ENCODE peak calls at places on chromosomes 12 and 14, in four cellular contexts. B is cardiac muscle cell, L is HFF-Myc, J is uterus. G is an unnamed sample.

GRCh38 chr14:101475468-101476257 is 85.6 kb upstream of the DIO3 start:
- DNase-seq in B (peak), L (peak), J (peak), G (no peak)

GRCh38 chr12:116040412-116040811 is 237.1 kb downstream of the MED13L start:
- DNase-seq in B (peak), L (no peak), J (no peak), G (no peak)

GRCh38 chr12:100403446-100403845 is 46.6 kb downstream of the SLC17A8 start:
- DNase-seq in B (peak), L (no peak), J (no peak), G (no peak)

GRCh38 chr14:33567736-33568124 is 383.1 kb downstream of the EGLN3 start:
- DNase-seq in B (peak), L (no peak), J (no peak), G (no peak)

GRCh38 chr12:65670775-65671174 is 153.5 kb upstream of the HMGA2 start:
- DNase-seq in B (no peak), L (no peak), J (no peak), G (no peak)

GRCh38 chr12:47775100-47775911 is 2.3 kb downstream of the SLC48A1 start:
- DNase-seq in B (peak), L (no peak), J (no peak), G (no peak)

GRCh38 chr12:89267404-89267803 is 84.9 kb downstream of the DUSP6 start:
- DNase-seq in B (no peak), L (no peak), J (no peak), G (no peak)

GRCh38 chr12:42865282-42865681 is 275.7 kb upstream of the PRICKLE1 start:
- DNase-seq in B (no peak), L (no peak), J (no peak), G (no peak)

GRCh38 chr12:126727656-126728055 is 1539.3 kb upstream of the TMEM132C start:
- DNase-seq in B (no peak), L (no peak), J (no peak), G (no peak)

GRCh38 chr12:48390026-48390425 is 39.3 kb upstream of the ZNF641 start:
- DNase-seq in B (peak), L (no peak), J (no peak), G (no peak)

GRCh38 chr12:57844725-57845477 is 1.6 kb downstream of the CTDSP2 start:
- DNase-seq in B (peak), L (no peak), J (peak), G (peak)

GRCh38 chr12:14394317-14395058 is 29.0 kb downstream of the ATF7IP start:
- DNase-seq in B (peak), L (peak), J (no peak), G (peak)

GRCh38 chr12:3253682-3254275 is 176.6 kb downstream of the TSPAN9 start:
- DNase-seq in B (no peak), L (no peak), J (no peak), G (no peak)

GRCh38 chr14:75662966-75663365 is 1.9 kb downstream of the TTLL5 start:
- DNase-seq in B (no peak), L (no peak), J (no peak), G (no peak)

GRCh38 chr14:52413729-52414453 is 99.8 kb downstream of the PTGER2 start:
- DNase-seq in B (peak), L (no peak), J (no peak), G (no peak)

GRCh38 chr14:78902010-78902623 is 731.9 kb downstream of the NRXN3 start:
- DNase-seq in B (peak), L (peak), J (no peak), G (peak)

GRCh38 chr14:23185046-23185445 is 1.6 kb upstream of the SLC7A8 start:
- DNase-seq in B (no peak), L (no peak), J (no peak), G (no peak)

GRCh38 chr12:26991826-26992225 is 22.4 kb downstream of the TM7SF3 start:
- DNase-seq in B (no peak), L (no peak), J (no peak), G (no peak)

GRCh38 chr14:95489163-95489887 is 27.1 kb downstream of the SYNE3 start:
- DNase-seq in B (no peak), L (no peak), J (no peak), G (no peak)

GRCh38 chr12:105109465-105110212 is 2.1 kb downstream of the WASHC4 start:
- DNase-seq in B (peak), L (no peak), J (no peak), G (no peak)

GRCh38 chr12:114343585-114343984 is 62.4 kb downstream of the TBX5 start:
- DNase-seq in B (no peak), L (no peak), J (no peak), G (no peak)

GRCh38 chr14:56378474-56378873 is 201.1 kb upstream of the TMEM260 start:
- DNase-seq in B (peak), L (no peak), J (no peak), G (no peak)

GRCh38 chr12:121926874-121927706 is 8.7 kb downstream of the CFAP251 start:
- DNase-seq in B (no peak), L (no peak), J (no peak), G (no peak)

GRCh38 chr12:95908573-95908972 is 33.8 kb downstream of the CCDC38 start:
- DNase-seq in B (peak), L (no peak), J (no peak), G (peak)

GRCh38 chr12:79119796-79120195 is 255.2 kb downstream of the SYT1 start:
- DNase-seq in B (peak), L (no peak), J (no peak), G (no peak)

GRCh38 chr12:72271741-72272661 is at the start of gene TRHDE:
- DNase-seq in B (peak), L (no peak), J (peak), G (no peak)

GRCh38 chr12:74382994-74383393 is 154.6 kb upstream of the ATXN7L3B start:
- DNase-seq in B (no peak), L (no peak), J (no peak), G (no peak)

GRCh38 chr12:9256758-9257405 is 48.7 kb upstream of the PZP start:
- DNase-seq in B (no peak), L (no peak), J (no peak), G (no peak)

GRCh38 chr14:51242545-51243490 is 2.8 kb downstream of the TMX1 start:
- DNase-seq in B (no peak), L (no peak), J (no peak), G (no peak)

GRCh38 chr14:33848706-33849454 is 102.0 kb downstream of the EGLN3 start:
- DNase-seq in B (peak), L (peak), J (peak), G (peak)

GRCh38 chr14:32192712-32193373 is 9.0 kb upstream of the RNU6-7 start:
- DNase-seq in B (no peak), L (no peak), J (no peak), G (no peak)
- TF ChIP-seq CTCF in B (no peak), L (no peak), J (no peak), G (no peak)

GRCh38 chr12:108802666-108803036 is 54.7 kb downstream of the SSH1 start:
- DNase-seq in B (peak), L (no peak), J (no peak), G (no peak)

GRCh38 chr12:108800591-108800990 is 56.8 kb downstream of the SSH1 start:
- DNase-seq in B (no peak), L (no peak), J (no peak), G (no peak)

GRCh38 chr12:108799528-108800243 is 57.7 kb downstream of the SSH1 start:
- DNase-seq in B (no peak), L (no peak), J (no peak), G (no peak)

GRCh38 chr12:108803428-108804105 is 53.8 kb downstream of the SSH1 start:
- DNase-seq in B (peak), L (peak), J (peak), G (peak)

GRCh38 chr12:108801736-108802665 is 55.4 kb downstream of the SSH1 start:
- DNase-seq in B (peak), L (peak), J (peak), G (peak)
- H3K4me3 ChIP-seq in B (no peak), L (peak), J (no peak), G (peak)

GRCh38 chr14:42533476-42533875 is 926.8 kb downstream of the LRFN5 start:
- DNase-seq in B (no peak), L (no peak), J (no peak), G (no peak)

GRCh38 chr14:42532194-42532593 is 925.5 kb downstream of the LRFN5 start:
- DNase-seq in B (no peak), L (no peak), J (no peak), G (no peak)

DNA sequence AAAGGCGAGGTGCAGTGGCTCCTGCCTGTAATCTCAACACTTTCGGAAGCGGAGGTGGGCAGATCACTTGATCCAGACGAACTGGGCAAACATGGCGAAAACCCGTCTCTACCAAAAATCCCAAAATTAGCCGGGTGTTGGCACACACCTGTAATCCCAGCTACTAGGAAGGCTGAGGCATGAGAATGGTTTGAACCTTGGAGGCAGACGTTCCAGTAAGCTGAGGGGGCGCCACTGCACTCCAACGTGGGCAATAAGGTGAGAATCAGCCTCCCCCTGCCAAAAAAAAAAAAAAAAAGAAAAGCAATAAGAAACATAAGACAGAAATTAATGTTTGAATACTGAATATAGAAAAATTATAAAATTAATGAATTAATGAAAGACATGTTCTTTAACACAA is 928.7 kb downstream of the LRFN5 start:
- DNase-seq in B (no peak), L (no peak), J (no peak), G (no peak)
- TF ChIP-seq CTCF in B (no peak), L (no peak), J (no peak), G (no peak)

GRCh38 chr14:68932686-68933085 is 46.4 kb downstream of the ACTN1 start:
- DNase-seq in B (no peak), L (no peak), J (no peak), G (no peak)
- H3K4me3 ChIP-seq in B (no peak), L (no peak), J (no peak), G (no peak)

GRCh38 chr12:12083688-12084087 is 12.9 kb downstream of the BCL2L14 start:
- DNase-seq in B (no peak), L (no peak), J (no peak), G (no peak)

GRCh38 chr12:12086975-12087692 is 16.4 kb downstream of the BCL2L14 start:
- DNase-seq in B (no peak), L (no peak), J (no peak), G (no peak)

GRCh38 chr12:12086331-12086730 is 15.6 kb downstream of the BCL2L14 start:
- DNase-seq in B (no peak), L (no peak), J (no peak), G (no peak)

GRCh38 chr12:12079291-12079690 is 8.6 kb downstream of the BCL2L14 start:
- DNase-seq in B (peak), L (no peak), J (no peak), G (no peak)

DNA sequence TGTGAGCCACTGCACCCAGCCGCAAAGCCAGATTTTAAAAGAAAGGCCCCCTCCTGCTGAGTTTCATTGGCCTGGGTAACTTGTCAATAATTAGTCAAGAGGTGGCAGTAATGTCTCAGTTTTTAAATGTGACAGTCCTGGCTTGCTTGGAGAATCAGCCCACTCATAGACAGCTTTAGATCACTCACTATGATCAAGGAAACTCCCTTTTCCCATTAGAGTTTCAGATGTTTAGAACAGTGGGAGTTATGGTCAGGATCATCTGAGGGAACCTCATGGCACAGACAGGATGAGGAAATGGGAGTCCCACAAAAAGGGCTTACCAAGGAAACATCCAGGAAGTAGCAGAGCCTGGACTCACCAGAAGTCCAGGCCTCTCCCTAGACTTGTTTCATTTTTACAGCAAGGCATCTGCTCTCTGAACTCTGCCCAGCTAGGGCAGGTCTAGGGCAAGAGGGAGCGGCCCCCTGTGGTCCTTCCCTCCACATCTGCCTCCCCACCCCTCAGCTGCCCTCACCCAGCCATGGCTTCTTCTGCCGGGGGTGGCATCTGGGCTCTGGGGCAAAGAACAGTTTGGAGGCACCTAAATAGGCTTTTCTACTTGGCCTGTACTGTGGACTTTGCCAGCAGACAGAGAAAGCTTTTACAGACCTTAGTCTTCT is 11.2 kb downstream of the BCL2L14 start:
- DNase-seq in B (peak), L (no peak), J (no peak), G (no peak)
- TF ChIP-seq CTCF in B (peak), L (no peak), J (peak), G (peak)

DNA sequence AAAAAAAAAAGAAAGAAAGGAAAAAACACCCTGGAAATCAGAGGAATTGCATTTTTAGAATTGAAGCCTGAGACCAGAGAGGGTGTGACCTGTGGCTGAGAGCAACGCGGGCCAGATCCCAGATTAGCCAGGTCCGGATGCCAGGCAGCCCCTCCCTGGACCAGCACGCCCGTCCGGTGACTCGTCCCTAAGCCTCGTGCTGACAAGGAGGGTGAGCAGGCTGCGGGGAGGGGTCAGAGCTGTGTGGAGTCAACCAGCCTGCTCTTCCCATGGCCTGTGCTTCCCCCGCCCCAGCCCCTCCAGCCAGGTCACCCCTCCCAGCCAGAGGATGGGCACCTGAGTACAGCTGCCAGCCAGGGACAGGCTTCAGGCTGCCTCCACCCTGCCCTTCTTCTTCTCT is 4.2 kb upstream of the KLC1 start:
- DNase-seq in B (peak), L (peak), J (peak), G (peak)
- H3K4me3 ChIP-seq in B (no peak), L (no peak), J (no peak), G (no peak)